ENCODE peak calls at places on chromosomes 11 and 22, in six cellular contexts. One of them, this sample, is unnamed.

GRCh38 chr11:6755953-6756347 is 15.8 kb downstream of the OR2AG2 start:
- DNase-seq in ovary: no peak
- DNase-seq in A549: no peak
- DNase-seq in heart left ventricle: no peak
- DNase-seq in IMR-90: no peak
- DNase-seq in uterus: no peak
- DNase-seq in this sample: no peak

GRCh38 chr22:46653596-46653995 is 33.4 kb downstream of the GRAMD4 start:
- DNase-seq in ovary: no peak
- DNase-seq in IMR-90: no peak
- DNase-seq in A549: no peak
- DNase-seq in uterus: no peak
- DNase-seq in heart left ventricle: no peak
- DNase-seq in this sample: no peak

GRCh38 chr11:116931206-116931953 is 94.0 kb upstream of the APOA1 start:
- DNase-seq in ovary: no peak
- DNase-seq in heart left ventricle: peak; percentile 39
- DNase-seq in uterus: no peak
- DNase-seq in IMR-90: peak; percentile 53
- DNase-seq in A549: no peak
- DNase-seq in this sample: no peak

GRCh38 chr11:67025750-67026149 is 2.8 kb downstream of the SYT12 start:
- DNase-seq in heart left ventricle: no peak
- DNase-seq in A549: no peak
- DNase-seq in IMR-90: no peak
- DNase-seq in ovary: no peak
- DNase-seq in uterus: no peak
- DNase-seq in this sample: no peak

GRCh38 chr11:7999795-8000194 is 12.7 kb downstream of the EIF3F start:
- DNase-seq in heart left ventricle: no peak
- DNase-seq in uterus: no peak
- DNase-seq in IMR-90: no peak
- DNase-seq in A549: no peak
- DNase-seq in ovary: no peak
- DNase-seq in this sample: no peak

GRCh38 chr11:67053896-67054850 is 2.5 kb upstream of the RHOD start:
- DNase-seq in uterus: peak; percentile 46
- DNase-seq in A549: peak; percentile 98
- DNase-seq in IMR-90: peak; percentile 91
- DNase-seq in heart left ventricle: peak; percentile 68
- DNase-seq in ovary: peak; percentile 60
- DNase-seq in this sample: peak; percentile 57

GRCh38 chr11:6992457-6993431 is 27.4 kb downstream of the ZNF214 start:
- DNase-seq in uterus: no peak
- DNase-seq in IMR-90: peak; percentile 99
- DNase-seq in ovary: no peak
- DNase-seq in heart left ventricle: no peak
- DNase-seq in A549: no peak
- DNase-seq in this sample: no peak

GRCh38 chr11:71518506-71519471 is 8.3 kb upstream of the KRTAP5-7 start:
- DNase-seq in A549: no peak
- DNase-seq in uterus: no peak
- DNase-seq in IMR-90: no peak
- DNase-seq in ovary: no peak
- DNase-seq in heart left ventricle: no peak
- DNase-seq in this sample: no peak

GRCh38 chr11:48170176-48170839 is 46.3 kb upstream of the OR4B1 start:
- DNase-seq in heart left ventricle: peak; percentile 60
- DNase-seq in IMR-90: peak; percentile 35
- DNase-seq in A549: no peak
- DNase-seq in uterus: no peak
- DNase-seq in ovary: no peak
- DNase-seq in this sample: no peak

GRCh38 chr11:23103403-23103802 is 243.1 kb upstream of the CCDC179 start:
- DNase-seq in heart left ventricle: no peak
- DNase-seq in A549: no peak
- DNase-seq in uterus: no peak
- DNase-seq in ovary: no peak
- DNase-seq in IMR-90: peak; percentile 76
- DNase-seq in this sample: no peak

GRCh38 chr11:122422707-122423106 is 232.8 kb upstream of the UBASH3B start:
- DNase-seq in A549: no peak
- DNase-seq in ovary: no peak
- DNase-seq in heart left ventricle: no peak
- DNase-seq in IMR-90: peak; percentile 31
- DNase-seq in uterus: no peak
- DNase-seq in this sample: no peak

GRCh38 chr22:48179571-48180546 is 1417.4 kb downstream of the TBC1D22A start:
- DNase-seq in uterus: no peak
- DNase-seq in heart left ventricle: no peak
- DNase-seq in IMR-90: no peak
- DNase-seq in A549: no peak
- DNase-seq in ovary: no peak
- DNase-seq in this sample: no peak

GRCh38 chr11:32386770-32387377 is 48.5 kb downstream of the WT1 start:
- DNase-seq in ovary: no peak
- DNase-seq in IMR-90: peak; percentile 7
- DNase-seq in A549: no peak
- DNase-seq in heart left ventricle: no peak
- DNase-seq in uterus: peak; percentile 72
- DNase-seq in this sample: no peak

GRCh38 chr11:6599449-6599848 is 4.0 kb downstream of the RRP8 start:
- DNase-seq in heart left ventricle: no peak
- DNase-seq in A549: no peak
- DNase-seq in uterus: no peak
- DNase-seq in ovary: no peak
- DNase-seq in IMR-90: no peak
- DNase-seq in this sample: no peak

GRCh38 chr11:113849713-113850112 is 25.7 kb downstream of the USP28 start:
- DNase-seq in IMR-90: no peak
- DNase-seq in ovary: no peak
- DNase-seq in heart left ventricle: no peak
- DNase-seq in uterus: no peak
- DNase-seq in A549: no peak
- DNase-seq in this sample: no peak

GRCh38 chr11:27806122-27806521 is 105.9 kb upstream of the BDNF start:
- DNase-seq in heart left ventricle: no peak
- DNase-seq in A549: no peak
- DNase-seq in IMR-90: no peak
- DNase-seq in uterus: no peak
- DNase-seq in ovary: no peak
- DNase-seq in this sample: no peak

GRCh38 chr11:79461144-79461543 is 20.3 kb upstream of the TENM4 start:
- DNase-seq in uterus: no peak
- DNase-seq in A549: no peak
- DNase-seq in heart left ventricle: no peak
- DNase-seq in IMR-90: peak; percentile 51
- DNase-seq in ovary: peak; percentile 38
- DNase-seq in this sample: peak; percentile 57

GRCh38 chr11:71470956-71471355 is 18.0 kb downstream of the NADSYN1 start:
- DNase-seq in IMR-90: no peak
- DNase-seq in heart left ventricle: no peak
- DNase-seq in A549: no peak
- DNase-seq in ovary: no peak
- DNase-seq in uterus: no peak
- DNase-seq in this sample: no peak

GRCh38 chr11:45450189-45450588 is 164.0 kb upstream of the SYT13 start:
- DNase-seq in IMR-90: peak; percentile 29
- DNase-seq in heart left ventricle: no peak
- DNase-seq in A549: no peak
- DNase-seq in uterus: no peak
- DNase-seq in ovary: no peak
- DNase-seq in this sample: no peak

GRCh38 chr11:77559686-77560425 is 29.9 kb upstream of the AQP11 start:
- DNase-seq in uterus: no peak
- DNase-seq in heart left ventricle: no peak
- DNase-seq in ovary: no peak
- DNase-seq in A549: peak; percentile 38
- DNase-seq in IMR-90: peak; percentile 93
- DNase-seq in this sample: no peak

GRCh38 chr11:114289779-114290178 is 6.4 kb upstream of the NNMT start:
- DNase-seq in IMR-90: no peak
- DNase-seq in uterus: no peak
- DNase-seq in ovary: no peak
- DNase-seq in heart left ventricle: no peak
- DNase-seq in A549: no peak
- DNase-seq in this sample: no peak

GRCh38 chr11:29755474-29755873 is 261.4 kb downstream of the KCNA4 start:
- DNase-seq in A549: no peak
- DNase-seq in ovary: no peak
- DNase-seq in uterus: no peak
- DNase-seq in IMR-90: no peak
- DNase-seq in heart left ventricle: no peak
- DNase-seq in this sample: no peak

GRCh38 chr11:59997800-59998199 is 19.2 kb upstream of the OOSP4B start:
- DNase-seq in IMR-90: no peak
- DNase-seq in heart left ventricle: no peak
- DNase-seq in A549: no peak
- DNase-seq in uterus: no peak
- DNase-seq in ovary: no peak
- DNase-seq in this sample: no peak

GRCh38 chr11:122984186-122985011 is 2.8 kb upstream of the BSX start:
- DNase-seq in ovary: no peak
- DNase-seq in IMR-90: no peak
- DNase-seq in heart left ventricle: no peak
- DNase-seq in A549: no peak
- DNase-seq in uterus: no peak
- DNase-seq in this sample: peak; percentile 14

GRCh38 chr22:29251981-29252978 is 15.5 kb downstream of the RHBDD3 start:
- DNase-seq in uterus: no peak
- DNase-seq in heart left ventricle: no peak
- DNase-seq in A549: no peak
- DNase-seq in IMR-90: no peak
- DNase-seq in ovary: no peak
- DNase-seq in this sample: no peak

GRCh38 chr11:763549-764321 is 13.6 kb downstream of the GATD1 start:
- DNase-seq in IMR-90: no peak
- DNase-seq in ovary: no peak
- DNase-seq in heart left ventricle: no peak
- DNase-seq in A549: no peak
- DNase-seq in uterus: no peak
- DNase-seq in this sample: no peak
- TF ChIP-seq POLR2A in IMR-90: no peak
- TF ChIP-seq POLR2A in ovary: no peak
- TF ChIP-seq POLR2A in heart left ventricle: no peak
- TF ChIP-seq POLR2A in A549: no peak
- TF ChIP-seq POLR2A in uterus: no peak
- TF ChIP-seq POLR2A in this sample: no peak

DNA sequence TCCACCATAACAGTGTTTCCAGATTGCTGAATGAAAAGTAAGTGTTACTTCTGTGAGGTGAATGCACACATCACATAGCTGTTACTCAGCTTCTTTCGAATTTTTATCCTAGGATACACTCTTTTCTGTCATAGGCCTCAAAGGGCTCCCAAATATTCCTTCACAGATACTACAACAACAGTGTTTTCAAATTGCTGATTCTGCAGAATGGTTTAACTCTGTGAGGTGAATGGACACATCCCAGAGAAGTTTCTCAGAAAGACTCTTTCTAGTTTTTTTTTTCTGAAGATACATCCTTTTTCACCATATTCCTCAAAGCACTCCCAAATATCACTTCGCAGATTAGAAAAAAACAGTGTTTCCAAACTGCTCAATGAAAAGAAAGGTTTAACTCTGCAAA is 221.1 kb downstream of the OR4A5 start:
- DNase-seq in uterus: no peak
- DNase-seq in ovary: no peak
- DNase-seq in A549: no peak
- DNase-seq in IMR-90: no peak
- DNase-seq in heart left ventricle: no peak
- DNase-seq in this sample: no peak
- H3K9me3 ChIP-seq in uterus: peaks cover 31% of the 10 kb centered on the region
- H3K9me3 ChIP-seq in ovary: no peaks in the 10 kb centered on the region
- H3K9me3 ChIP-seq in A549: peaks cover 17% of the 10 kb centered on the region
- H3K9me3 ChIP-seq in IMR-90: peaks cover 3% of the 10 kb centered on the region
- H3K9me3 ChIP-seq in heart left ventricle: no peaks in the 10 kb centered on the region
- H3K9me3 ChIP-seq in this sample: no peaks in the 10 kb centered on the region

GRCh38 chr11:533586-534196 is 1.7 kb downstream of the HRAS start:
- DNase-seq in uterus: peak; percentile 13
- DNase-seq in ovary: no peak
- DNase-seq in heart left ventricle: no peak
- DNase-seq in A549: no peak
- DNase-seq in IMR-90: no peak
- DNase-seq in this sample: no peak
- H3K4me3 ChIP-seq in uterus: no peak overlapping the region
- H3K4me3 ChIP-seq in ovary: no peak overlapping the region
- H3K4me3 ChIP-seq in heart left ventricle: no peak overlapping the region
- H3K4me3 ChIP-seq in A549: peak overlapping the region; percentile 89
- H3K4me3 ChIP-seq in IMR-90: no peak overlapping the region
- H3K4me3 ChIP-seq in this sample: no peak overlapping the region

DNA sequence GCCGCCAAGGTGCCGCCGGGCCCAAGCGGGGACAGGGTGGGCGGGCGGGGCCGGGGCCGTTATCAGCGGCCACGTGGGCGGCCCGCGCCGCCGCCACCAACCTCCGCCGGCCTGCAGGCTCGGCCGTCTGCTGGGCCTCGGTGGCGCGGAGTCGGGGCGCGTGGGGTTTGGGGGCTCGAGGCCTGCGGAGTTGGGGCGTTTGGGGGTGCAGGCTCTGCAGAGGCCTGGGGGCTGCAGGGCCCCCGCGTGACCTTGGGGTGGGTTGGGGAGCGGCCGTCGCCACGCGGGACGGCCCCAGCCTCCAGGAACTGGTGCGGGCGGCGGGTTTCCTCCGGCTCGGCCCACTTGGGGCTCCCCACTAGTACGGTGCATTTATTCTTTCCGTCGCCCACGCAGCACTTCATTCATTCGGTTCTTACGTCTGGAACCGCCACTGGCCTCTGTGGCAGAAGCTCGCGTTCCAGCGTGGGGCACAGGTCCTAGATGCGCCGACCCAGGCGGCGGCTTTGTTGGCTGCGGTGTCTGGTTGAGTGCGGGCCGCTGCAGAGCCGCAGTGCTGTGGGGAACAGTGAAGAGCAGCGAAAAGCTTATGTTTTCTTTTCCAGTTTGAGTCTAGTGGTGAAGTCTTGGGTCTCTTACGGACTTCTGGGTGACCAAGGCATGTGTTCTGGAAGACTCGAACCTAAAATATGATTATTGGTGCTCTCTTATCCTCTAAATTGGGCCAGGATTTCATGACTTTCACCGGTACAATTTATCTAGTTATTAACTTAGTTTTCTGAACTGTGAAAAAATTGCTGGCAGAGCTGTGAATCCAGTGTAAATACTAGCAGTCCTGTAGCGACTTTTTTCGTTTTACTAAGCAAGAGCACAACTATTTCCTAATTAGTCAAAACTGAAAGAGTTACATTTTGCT is 888 bp upstream of the TRMT2A start:
- DNase-seq in IMR-90: peak; percentile 25
- DNase-seq in uterus: no peak
- DNase-seq in heart left ventricle: no peak
- DNase-seq in ovary: peak; percentile 67
- DNase-seq in A549: no peak
- DNase-seq in this sample: peak; percentile 17
- TF ChIP-seq POLR2A in IMR-90: no peak
- TF ChIP-seq POLR2A in uterus: no peak
- TF ChIP-seq POLR2A in heart left ventricle: no peak
- TF ChIP-seq POLR2A in ovary: no peak
- TF ChIP-seq POLR2A in A549: no peak
- TF ChIP-seq POLR2A in this sample: no peak

This sample was measured in thyroid gland.